ENCODE peak calls at places on chromosomes 13 and 19, in five cellular contexts. D, A, H, W and N are unnamed samples. For H3K27me3, the result is how much of the 10 kb centered on the place peaks cover.

GRCh38 chr19:43936219-43936618 is 1.1 kb upstream of the ZNF45 start:
- DNase-seq in D (no peak), A (no peak), H (no peak), W (no peak), N (no peak)

GRCh38 chr13:104869501-104869900 is 1666.0 kb downstream of the EFNB2 start:
- DNase-seq in D (no peak), A (no peak), H (no peak), W (no peak), N (no peak)

GRCh38 chr13:101691326-101691725 is 238.9 kb downstream of the ITGBL1 start:
- DNase-seq in D (no peak), A (peak), H (no peak), W (no peak), N (no peak)

GRCh38 chr19:18606281-18607221 is at the start of gene CRLF1:
- DNase-seq in D (no peak), A (no peak), H (no peak), W (peak), N (peak)

GRCh38 chr19:9323557-9323918 is 441 bp upstream of the ZNF559 start:
- DNase-seq in D (peak), A (peak), H (peak), W (peak), N (no peak)

GRCh38 chr19:47603706-47604310 is 5.1 kb upstream of the BICRA start:
- DNase-seq in D (no peak), A (no peak), H (no peak), W (no peak), N (no peak)

GRCh38 chr19:17677002-17677401 is 11.2 kb downstream of the UNC13A start:
- DNase-seq in D (peak), A (no peak), H (no peak), W (no peak), N (peak)

GRCh38 chr13:35474551-35474950 is 1.9 kb downstream of the MAB21L1 start:
- DNase-seq in D (no peak), A (peak), H (no peak), W (no peak), N (peak)

GRCh38 chr13:27794075-27794691 is 1.9 kb downstream of the GSX1 start:
- DNase-seq in D (no peak), A (no peak), H (no peak), W (no peak), N (no peak)

GRCh38 chr19:57282011-57282636 is 1.8 kb downstream of the ZNF460 start:
- DNase-seq in D (no peak), A (no peak), H (peak), W (no peak), N (no peak)

GRCh38 chr13:84574851-84575250 is 692.6 kb upstream of the SLITRK1 start:
- DNase-seq in D (no peak), A (peak), H (peak), W (peak), N (no peak)

GRCh38 chr19:30693179-30693578 is 321.0 kb downstream of the ZNF536 start:
- DNase-seq in D (no peak), A (no peak), H (no peak), W (peak), N (no peak)

GRCh38 chr19:30694156-30694555 is 322.0 kb downstream of the ZNF536 start:
- DNase-seq in D (no peak), A (no peak), H (no peak), W (no peak), N (no peak)

GRCh38 chr19:30690935-30691505 is 318.8 kb downstream of the ZNF536 start:
- DNase-seq in D (no peak), A (no peak), H (no peak), W (peak), N (peak)

GRCh38 chr19:30691767-30692516 is 319.8 kb downstream of the ZNF536 start:
- DNase-seq in D (no peak), A (no peak), H (no peak), W (peak), N (no peak)

GRCh38 chr19:30692517-30692870 is 320.3 kb downstream of the ZNF536 start:
- DNase-seq in D (no peak), A (peak), H (no peak), W (no peak), N (peak)
- H3K27me3 ChIP-seq in D (under half), A (under half), H (half or more), W (under half), N (under half)

GRCh38 chr19:14350866-14351265 is 30.4 kb upstream of the ADGRE5 start:
- DNase-seq in D (no peak), A (no peak), H (no peak), W (no peak), N (no peak)

GRCh38 chr19:14346279-14346678 is 35.0 kb upstream of the ADGRE5 start:
- DNase-seq in D (no peak), A (no peak), H (no peak), W (no peak), N (no peak)

GRCh38 chr19:14349426-14349825 is 31.8 kb upstream of the ADGRE5 start:
- DNase-seq in D (no peak), A (no peak), H (no peak), W (no peak), N (no peak)

GRCh38 chr19:14350302-14350701 is 30.9 kb upstream of the ADGRE5 start:
- DNase-seq in D (no peak), A (no peak), H (no peak), W (no peak), N (peak)

GRCh38 chr19:14347999-14348889 is 33.0 kb upstream of the ADGRE5 start:
- DNase-seq in D (no peak), A (peak), H (peak), W (peak), N (peak)
- H3K9ac ChIP-seq in D (peak), A (peak), H (no peak), W (no peak), N (no peak)

DNA sequence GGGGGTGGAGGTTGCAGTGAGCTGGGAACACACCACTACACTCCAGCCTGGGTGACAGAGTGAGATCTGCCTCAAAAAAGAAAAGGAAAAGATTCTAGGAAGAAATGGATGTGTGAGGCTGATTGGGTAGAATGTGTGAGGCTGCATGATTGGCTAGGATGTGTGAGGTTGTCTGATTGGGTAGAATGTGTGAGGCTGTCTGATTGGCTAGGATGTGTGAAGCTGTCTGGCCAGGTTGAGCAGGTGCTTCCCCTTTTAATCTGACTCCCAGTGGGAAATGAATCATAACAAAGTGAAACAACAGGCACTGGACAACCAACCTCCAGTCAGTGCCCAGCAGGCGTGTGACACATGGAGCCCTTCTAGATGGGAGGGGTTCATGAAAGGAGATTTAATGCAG is 14.7 kb downstream of the C13orf46 start:
- DNase-seq in D (no peak), A (peak), H (no peak), W (no peak), N (no peak)
- TF ChIP-seq EZH2phosphoT487 in D (no peak), A (no peak), H (no peak), W (no peak), N (no peak)

DNA sequence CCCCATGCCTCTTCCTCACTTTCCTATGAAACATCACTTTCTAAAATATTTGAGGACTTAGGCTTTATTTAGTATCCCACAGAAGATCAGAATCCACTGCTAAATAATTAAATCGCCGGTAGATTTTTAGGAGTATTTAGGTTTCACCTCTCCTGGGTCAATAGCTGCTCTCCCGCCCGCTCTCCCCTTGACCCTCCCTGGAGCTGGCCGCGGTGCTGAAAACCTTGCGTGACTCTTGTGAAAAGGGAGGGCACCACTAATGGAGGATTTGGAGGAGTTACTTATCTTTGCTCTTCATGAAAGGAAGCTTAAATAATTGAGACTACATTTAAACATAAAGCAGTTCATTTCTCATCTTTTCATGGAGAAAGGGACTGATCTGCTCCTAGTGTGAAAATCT is 14.1 kb downstream of the POU4F1 start:
- DNase-seq in D (no peak), A (peak), H (peak), W (no peak), N (peak)
- H3K27me3 ChIP-seq in D (under half), A (half or more), H (under half), W (under half), N (half or more)